ENCODE peak calls at places on chromosomes 16 and 17, in six cellular contexts. A, V, G, P, D and W are unnamed samples.

GRCh38 chr16:88976359-88977027 is 514 bp downstream of the CBFA2T3 start:
- DNase-seq in A (no peak), V (no peak), G (no peak), P (no peak), D (no peak), W (no peak)

GRCh38 chr17:69223809-69224208 is 4.8 kb downstream of the ABCA10 start:
- DNase-seq in A (no peak), V (no peak), G (no peak), P (peak), D (no peak), W (no peak)

GRCh38 chr17:41511716-41512115 is 6.3 kb upstream of the KRT13 start:
- DNase-seq in A (no peak), V (no peak), G (no peak), P (no peak), D (no peak), W (no peak)

GRCh38 chr16:80935691-80936090 is 71.0 kb downstream of the CMC2 start:
- DNase-seq in A (no peak), V (no peak), G (no peak), P (no peak), D (no peak), W (no peak)

GRCh38 chr17:16131593-16131992 is 83.7 kb downstream of the NCOR1 start:
- DNase-seq in A (no peak), V (no peak), G (no peak), P (no peak), D (no peak), W (no peak)

GRCh38 chr16:2493608-2494007 is 18.7 kb downstream of the TBC1D24 start:
- DNase-seq in A (no peak), V (no peak), G (no peak), P (no peak), D (no peak), W (no peak)

GRCh38 chr17:33464669-33465275 is 171.7 kb upstream of the ASIC2 start:
- DNase-seq in A (no peak), V (no peak), G (no peak), P (no peak), D (no peak), W (no peak)

GRCh38 chr16:81539009-81539820 is 94.6 kb downstream of the CMIP start:
- DNase-seq in A (no peak), V (no peak), G (no peak), P (no peak), D (no peak), W (no peak)

GRCh38 chr16:23374721-23375120 is 72.6 kb downstream of the SCNN1B start:
- DNase-seq in A (no peak), V (peak), G (no peak), P (no peak), D (no peak), W (no peak)

GRCh38 chr17:79152636-79153035 is 78.0 kb downstream of the ENGASE start:
- DNase-seq in A (no peak), V (no peak), G (no peak), P (no peak), D (no peak), W (no peak)

GRCh38 chr16:12629271-12629670 is 174.4 kb downstream of the CPPED1 start:
- DNase-seq in A (no peak), V (no peak), G (no peak), P (no peak), D (no peak), W (no peak)

GRCh38 chr16:52553322-52553721 is 6.4 kb upstream of the TOX3 start:
- DNase-seq in A (no peak), V (peak), G (no peak), P (no peak), D (no peak), W (no peak)